ENCODE peak calls at places on chromosomes 5 and 9, in five cellular contexts. K is endothelial cell, R is IMR-90, T is lower lobe of right lung, S is BE2C. A is an unnamed sample.

GRCh38 chr5:89556215-89557009 is 673.4 kb upstream of the MEF2C start:
- DNase-seq in K (no peak), R (peak; percentile 83), T (no peak), S (no peak), A (no peak)

GRCh38 chr5:25028994-25029393 is 384.2 kb upstream of the CDH10 start:
- DNase-seq in K (no peak), R (no peak), T (no peak), S (peak; percentile 79), A (no peak)

GRCh38 chr5:176776916-176777315 is 33.4 kb upstream of the UNC5A start:
- DNase-seq in K (no peak), R (no peak), T (no peak), S (no peak), A (no peak)

GRCh38 chr5:151085517-151086031 is 4.7 kb upstream of the TNIP1 start:
- DNase-seq in K (no peak), R (peak; percentile 44), T (peak; percentile 67), S (no peak), A (no peak)

GRCh38 chr5:124289641-124290201 is 456.7 kb downstream of the ZNF608 start:
- DNase-seq in K (no peak), R (no peak), T (peak; percentile 44), S (no peak), A (no peak)

GRCh38 chr9:130530932-130531331 is 48.4 kb upstream of the FUBP3 start:
- DNase-seq in K (no peak), R (no peak), T (no peak), S (no peak), A (no peak)

GRCh38 chr5:138408023-138408422 is 30.8 kb upstream of the REEP2 start:
- DNase-seq in K (no peak), R (no peak), T (no peak), S (peak; percentile 79), A (peak; percentile 60)

GRCh38 chr5:154191467-154192261 is 1.1 kb downstream of the GALNT10 start:
- DNase-seq in K (no peak), R (peak; percentile 59), T (no peak), S (no peak), A (no peak)

DNA sequence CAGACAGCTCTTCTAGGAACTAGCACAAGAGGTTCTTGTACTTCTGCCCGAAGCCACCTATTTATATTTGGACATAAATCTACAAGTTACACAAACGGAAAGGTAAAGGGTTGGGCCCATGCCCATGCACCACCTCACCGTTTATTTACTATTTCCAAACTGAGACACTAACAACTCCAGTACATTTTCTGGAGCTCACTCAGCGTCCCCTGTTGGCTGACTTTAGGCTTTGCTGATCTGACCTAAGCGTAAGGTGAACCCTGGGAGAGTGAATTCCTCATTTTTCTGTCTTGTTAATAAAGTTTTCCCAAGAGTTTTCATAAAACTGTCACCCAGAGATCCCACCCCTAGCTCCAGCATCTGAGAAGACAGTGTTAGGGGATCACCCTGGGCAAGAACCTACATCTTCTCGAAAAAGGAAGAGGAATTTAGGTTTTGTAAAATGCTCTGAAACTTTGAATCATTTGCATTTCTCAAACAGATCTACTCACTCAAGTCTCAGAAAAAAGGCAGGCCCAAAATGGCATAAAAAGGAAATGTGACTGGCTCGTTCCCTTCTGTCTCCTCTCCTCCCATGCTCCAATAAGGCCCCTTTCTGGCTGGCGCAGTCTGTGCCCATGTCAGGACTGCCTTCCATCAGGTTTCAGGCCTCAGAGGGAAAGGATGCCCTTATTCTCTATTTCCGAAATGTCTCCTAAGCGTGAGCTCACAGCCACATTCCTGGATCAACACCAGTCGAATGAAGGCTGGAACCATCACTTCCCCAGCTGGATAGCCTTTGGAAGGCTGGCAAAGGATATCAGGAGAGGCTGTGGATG is 201.3 kb downstream of the FANCC start:
- DNase-seq in K (no peak), R (no peak), T (no peak), S (no peak), A (no peak)
- TF ChIP-seq CTCF in K (no peak), R (no peak), T (peak; percentile 49), S (peak; percentile 64), A (no peak)

DNA sequence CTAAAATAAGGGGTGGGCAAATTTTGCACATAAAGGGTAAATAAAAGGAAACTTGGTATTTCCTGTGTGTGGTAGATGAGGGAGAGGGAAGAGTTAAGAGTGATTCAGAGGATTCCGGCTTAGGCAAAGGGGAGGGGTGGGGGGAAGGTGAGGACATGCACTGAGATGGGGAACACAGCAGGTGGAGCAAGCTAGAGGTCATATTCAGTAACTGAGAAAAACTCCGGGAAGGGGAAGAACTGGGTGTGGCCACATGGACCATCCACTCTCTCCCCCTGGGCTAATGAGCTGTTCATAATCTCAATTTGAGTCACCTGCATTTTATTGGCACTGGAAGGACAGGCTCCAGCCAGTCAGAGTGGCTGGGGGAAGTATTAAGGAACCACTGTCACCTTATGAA is 45.1 kb upstream of the UGCG start:
- DNase-seq in K (no peak), R (peak; percentile 19), T (no peak), S (no peak), A (no peak)
- TF ChIP-seq CTCF in K (no peak), R (no peak), T (no peak), S (no peak), A (no peak)

GRCh38 chr9:114303977-114304376 is 18.9 kb upstream of the ORM1 start:
- DNase-seq in K (no peak), R (no peak), T (peak; percentile 6), S (no peak), A (no peak)
- TF ChIP-seq CTCF in K (no peak), R (no peak), T (no peak), S (no peak), A (no peak)

GRCh38 chr9:4837126-4837767 is 44.5 kb downstream of the RCL1 start:
- DNase-seq in K (no peak), R (peak; percentile 42), T (no peak), S (no peak), A (no peak)

GRCh38 chr9:4837768-4838546 is 45.2 kb downstream of the RCL1 start:
- DNase-seq in K (no peak), R (peak; percentile 93), T (no peak), S (no peak), A (no peak)

GRCh38 chr9:4833781-4834560 is 41.2 kb downstream of the RCL1 start:
- DNase-seq in K (no peak), R (peak; percentile 84), T (no peak), S (no peak), A (no peak)

GRCh38 chr9:4839470-4839912 is 46.7 kb downstream of the RCL1 start:
- DNase-seq in K (no peak), R (peak; percentile 50), T (no peak), S (no peak), A (no peak)

GRCh38 chr9:4836676-4837075 is 43.9 kb downstream of the RCL1 start:
- DNase-seq in K (no peak), R (peak; percentile 34), T (no peak), S (no peak), A (no peak)
- TF ChIP-seq CTCF in K (no peak), R (no peak), T (no peak), S (no peak), A (no peak)

A was measured in GM13976.